ENCODE peak calls at places on chromosomes 5 and 9, in four cellular contexts. J, D, H and R are unnamed samples.

GRCh38 chr5:67971223-67971830 is 244.2 kb upstream of the PIK3R1 start:
- DNase-seq in J (no peak), D (peak), H (no peak), R (peak)

GRCh38 chr9:21551401-21551800 is 69.3 kb upstream of the IFNE start:
- DNase-seq in J (no peak), D (no peak), H (no peak), R (no peak)

GRCh38 chr5:32443145-32443540 is 1.4 kb downstream of the ZFR start:
- DNase-seq in J (peak), D (peak), H (no peak), R (no peak)

GRCh38 chr5:2023196-2023595 is 140.5 kb upstream of the IRX4 start:
- DNase-seq in J (no peak), D (no peak), H (no peak), R (no peak)

GRCh38 chr5:96687812-96688453 is 25.8 kb downstream of the CAST start:
- DNase-seq in J (no peak), D (peak), H (peak), R (peak)

GRCh38 chr5:107736608-107737007 is 65.9 kb upstream of the EFNA5 start:
- DNase-seq in J (no peak), D (no peak), H (no peak), R (peak)

GRCh38 chr9:72271617-72272478 is 93.2 kb downstream of the ZFAND5 start:
- DNase-seq in J (peak), D (peak), H (peak), R (peak)

GRCh38 chr9:110092792-110093191 is 115.2 kb downstream of the C9orf152 start:
- DNase-seq in J (no peak), D (no peak), H (no peak), R (no peak)

GRCh38 chr5:153818626-153819025 is 220.1 kb downstream of the FAM114A2 start:
- DNase-seq in J (no peak), D (no peak), H (no peak), R (no peak)

GRCh38 chr9:130884542-130885421 is 11.8 kb downstream of the QRFP start:
- DNase-seq in J (no peak), D (no peak), H (no peak), R (no peak)

GRCh38 chr5:78492650-78493049 is 132.2 kb downstream of the SCAMP1 start:
- DNase-seq in J (no peak), D (no peak), H (no peak), R (no peak)

GRCh38 chr5:39648539-39649200 is 223.9 kb upstream of the DAB2 start:
- DNase-seq in J (no peak), D (peak), H (no peak), R (no peak)

GRCh38 chr9:10062629-10063395 is 550.0 kb downstream of the PTPRD start:
- DNase-seq in J (no peak), D (peak), H (no peak), R (no peak)

GRCh38 chr5:80185095-80185494 is 70.8 kb downstream of the SERINC5 start:
- DNase-seq in J (peak), D (no peak), H (no peak), R (no peak)

GRCh38 chr5:31537856-31538255 is 5.8 kb downstream of the C5orf22 start:
- DNase-seq in J (no peak), D (no peak), H (no peak), R (no peak)

GRCh38 chr9:134966270-134966669 is 48.6 kb upstream of the FCN1 start:
- DNase-seq in J (no peak), D (no peak), H (no peak), R (no peak)

GRCh38 chr5:73812962-73813588 is 187.1 kb downstream of the ARHGEF28 start:
- DNase-seq in J (no peak), D (peak), H (no peak), R (no peak)

GRCh38 chr5:134590992-134591659 is 41.5 kb downstream of the SAR1B start:
- DNase-seq in J (peak), D (peak), H (peak), R (no peak)

GRCh38 chr5:138371454-138371853 is 19.0 kb downstream of the KDM3B start:
- DNase-seq in J (no peak), D (no peak), H (no peak), R (no peak)

GRCh38 chr5:116727248-116727647 is 152.6 kb upstream of the SEMA6A start:
- DNase-seq in J (no peak), D (no peak), H (no peak), R (no peak)

GRCh38 chr5:134935711-134936602 is 31.0 kb downstream of the PCBD2 start:
- DNase-seq in J (no peak), D (no peak), H (no peak), R (no peak)

GRCh38 chr5:15285901-15286583 is 213.9 kb upstream of the FBXL7 start:
- DNase-seq in J (no peak), D (peak), H (no peak), R (peak)

GRCh38 chr5:66987949-66988838 is 208.4 kb downstream of the CD180 start:
- DNase-seq in J (no peak), D (peak), H (peak), R (peak)

GRCh38 chr9:118230319-118230718 is 526.1 kb downstream of the TLR4 start:
- DNase-seq in J (no peak), D (no peak), H (no peak), R (no peak)

GRCh38 chr5:37875051-37875787 is 35.4 kb upstream of the GDNF start:
- DNase-seq in J (no peak), D (peak), H (no peak), R (peak)

GRCh38 chr9:32644698-32645097 is 9.2 kb upstream of the TAF1L start:
- DNase-seq in J (no peak), D (peak), H (no peak), R (peak)

GRCh38 chr5:132491368-132492364 is 1.1 kb upstream of the IRF1 start:
- DNase-seq in J (peak), D (peak), H (no peak), R (peak)

GRCh38 chr5:170818222-170818621 is 34.7 kb downstream of the GABRP start:
- DNase-seq in J (no peak), D (no peak), H (no peak), R (no peak)

GRCh38 chr9:134054891-134055811 is 12.7 kb downstream of the BRD3 start:
- DNase-seq in J (no peak), D (no peak), H (no peak), R (no peak)

GRCh38 chr9:20417695-20418094 is 204.6 kb downstream of the MLLT3 start:
- DNase-seq in J (no peak), D (no peak), H (no peak), R (no peak)

GRCh38 chr5:150035139-150035893 is 34.8 kb downstream of the HMGXB3 start:
- DNase-seq in J (no peak), D (no peak), H (no peak), R (no peak)

GRCh38 chr5:100731768-100732167 is 171.3 kb downstream of the ST8SIA4 start:
- DNase-seq in J (peak), D (no peak), H (peak), R (no peak)

GRCh38 chr5:32711693-32712462 is 757 bp downstream of the NPR3 start:
- DNase-seq in J (peak), D (no peak), H (no peak), R (no peak)

GRCh38 chr5:392431-392988 is 50.5 kb upstream of the EXOC3 start:
- DNase-seq in J (peak), D (peak), H (no peak), R (no peak)